ENCODE peak calls at places on chromosomes 2 and 18, in eight cellular contexts. One of them, this sample, is unnamed.

GRCh38 chr2:38590053-38590452 is 12.7 kb downstream of the HNRNPLL start:
- DNase-seq in sigmoid colon: no peak
- DNase-seq in upper lobe of left lung: no peak
- DNase-seq in NB4: peak
- DNase-seq in uterus: no peak
- DNase-seq in spleen: no peak
- DNase-seq in body of pancreas: no peak
- DNase-seq in right lobe of liver: no peak
- DNase-seq in this sample: no peak

GRCh38 chr2:133140620-133141019 is 427.6 kb downstream of the NCKAP5 start:
- DNase-seq in sigmoid colon: no peak
- DNase-seq in upper lobe of left lung: no peak
- DNase-seq in NB4: no peak
- DNase-seq in uterus: no peak
- DNase-seq in spleen: no peak
- DNase-seq in body of pancreas: no peak
- DNase-seq in right lobe of liver: no peak
- DNase-seq in this sample: no peak

GRCh38 chr18:24536326-24536725 is 75.9 kb downstream of the HRH4 start:
- DNase-seq in sigmoid colon: no peak
- DNase-seq in upper lobe of left lung: no peak
- DNase-seq in NB4: no peak
- DNase-seq in uterus: no peak
- DNase-seq in spleen: no peak
- DNase-seq in body of pancreas: no peak
- DNase-seq in right lobe of liver: no peak
- DNase-seq in this sample: no peak

GRCh38 chr18:76367168-76367785 is 127.8 kb downstream of the ZNF516 start:
- DNase-seq in sigmoid colon: peak
- DNase-seq in upper lobe of left lung: no peak
- DNase-seq in NB4: no peak
- DNase-seq in uterus: no peak
- DNase-seq in spleen: no peak
- DNase-seq in body of pancreas: no peak
- DNase-seq in right lobe of liver: no peak
- DNase-seq in this sample: no peak

GRCh38 chr2:135124924-135125886 is 73.1 kb downstream of the RAB3GAP1 start:
- DNase-seq in sigmoid colon: no peak
- DNase-seq in upper lobe of left lung: no peak
- DNase-seq in NB4: no peak
- DNase-seq in uterus: no peak
- DNase-seq in spleen: no peak
- DNase-seq in body of pancreas: no peak
- DNase-seq in right lobe of liver: no peak
- DNase-seq in this sample: no peak

GRCh38 chr2:130264501-130264900 is 66.3 kb upstream of the TUBA3E start:
- DNase-seq in sigmoid colon: no peak
- DNase-seq in upper lobe of left lung: no peak
- DNase-seq in NB4: no peak
- DNase-seq in uterus: no peak
- DNase-seq in spleen: peak
- DNase-seq in body of pancreas: no peak
- DNase-seq in right lobe of liver: no peak
- DNase-seq in this sample: no peak

GRCh38 chr2:85949280-85949679 is 60.5 kb upstream of the ST3GAL5 start:
- DNase-seq in sigmoid colon: no peak
- DNase-seq in upper lobe of left lung: no peak
- DNase-seq in NB4: no peak
- DNase-seq in uterus: no peak
- DNase-seq in spleen: no peak
- DNase-seq in body of pancreas: peak
- DNase-seq in right lobe of liver: no peak
- DNase-seq in this sample: no peak

GRCh38 chr2:237201461-237202287 is 116.0 kb downstream of the COPS8 start:
- DNase-seq in sigmoid colon: peak
- DNase-seq in upper lobe of left lung: peak
- DNase-seq in NB4: peak
- DNase-seq in uterus: peak
- DNase-seq in spleen: no peak
- DNase-seq in body of pancreas: no peak
- DNase-seq in right lobe of liver: no peak
- DNase-seq in this sample: peak

GRCh38 chr2:86342488-86342887 is 5.1 kb upstream of the REEP1 start:
- DNase-seq in sigmoid colon: no peak
- DNase-seq in upper lobe of left lung: no peak
- DNase-seq in NB4: no peak
- DNase-seq in uterus: no peak
- DNase-seq in spleen: no peak
- DNase-seq in body of pancreas: no peak
- DNase-seq in right lobe of liver: no peak
- DNase-seq in this sample: no peak

DNA sequence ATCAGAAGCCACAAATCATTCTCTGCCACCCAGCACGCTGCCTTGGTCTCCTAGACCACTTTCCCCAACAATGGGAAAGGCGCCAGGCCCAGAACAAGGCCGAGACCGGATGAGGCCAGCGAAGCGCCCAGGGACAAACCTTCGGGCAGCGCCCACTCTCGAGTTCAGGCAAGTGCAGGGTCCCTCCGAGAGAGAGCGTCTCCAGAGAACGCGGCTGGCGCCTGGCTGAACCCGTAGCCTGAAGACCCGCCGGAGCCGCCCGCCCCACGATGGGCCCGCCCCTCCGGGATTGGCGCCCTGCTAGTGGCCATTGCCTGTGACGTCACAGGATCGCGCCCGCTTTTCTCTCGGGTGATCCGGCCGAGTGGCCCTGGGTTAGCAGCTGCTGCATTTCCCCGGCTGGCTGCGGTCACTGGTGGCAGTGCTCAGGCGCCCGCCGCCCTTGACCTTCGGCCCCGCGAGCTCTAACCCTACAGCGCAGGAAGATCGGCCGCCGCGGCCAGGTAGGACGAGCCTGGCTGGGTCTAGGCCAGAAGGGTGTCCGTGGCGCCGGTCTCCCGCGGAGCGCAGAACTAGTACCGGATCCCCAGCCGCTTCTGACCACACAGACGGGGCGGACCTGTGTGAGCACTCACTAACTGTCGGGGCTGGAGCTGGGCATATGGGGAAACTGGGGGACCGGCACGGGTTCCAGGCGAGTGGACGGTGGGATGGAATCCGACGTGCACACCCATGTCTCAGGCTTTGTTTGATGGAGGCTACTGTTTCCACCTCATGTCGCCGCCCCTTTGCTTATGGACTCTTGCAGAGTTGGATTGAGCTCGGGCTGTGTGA is at the start of gene FAHD2A:
- DNase-seq in sigmoid colon: peak
- DNase-seq in upper lobe of left lung: peak
- DNase-seq in NB4: peak
- DNase-seq in uterus: peak
- DNase-seq in spleen: peak
- DNase-seq in body of pancreas: peak
- DNase-seq in right lobe of liver: peak
- DNase-seq in this sample: peak
- TF ChIP-seq POLR2A in sigmoid colon: peak
- TF ChIP-seq POLR2A in upper lobe of left lung: peak
- TF ChIP-seq POLR2A in NB4: peak
- TF ChIP-seq POLR2A in uterus: peak
- TF ChIP-seq POLR2A in spleen: no peak
- TF ChIP-seq POLR2A in body of pancreas: peak
- TF ChIP-seq POLR2A in right lobe of liver: peak
- TF ChIP-seq POLR2A in this sample: peak

DNA sequence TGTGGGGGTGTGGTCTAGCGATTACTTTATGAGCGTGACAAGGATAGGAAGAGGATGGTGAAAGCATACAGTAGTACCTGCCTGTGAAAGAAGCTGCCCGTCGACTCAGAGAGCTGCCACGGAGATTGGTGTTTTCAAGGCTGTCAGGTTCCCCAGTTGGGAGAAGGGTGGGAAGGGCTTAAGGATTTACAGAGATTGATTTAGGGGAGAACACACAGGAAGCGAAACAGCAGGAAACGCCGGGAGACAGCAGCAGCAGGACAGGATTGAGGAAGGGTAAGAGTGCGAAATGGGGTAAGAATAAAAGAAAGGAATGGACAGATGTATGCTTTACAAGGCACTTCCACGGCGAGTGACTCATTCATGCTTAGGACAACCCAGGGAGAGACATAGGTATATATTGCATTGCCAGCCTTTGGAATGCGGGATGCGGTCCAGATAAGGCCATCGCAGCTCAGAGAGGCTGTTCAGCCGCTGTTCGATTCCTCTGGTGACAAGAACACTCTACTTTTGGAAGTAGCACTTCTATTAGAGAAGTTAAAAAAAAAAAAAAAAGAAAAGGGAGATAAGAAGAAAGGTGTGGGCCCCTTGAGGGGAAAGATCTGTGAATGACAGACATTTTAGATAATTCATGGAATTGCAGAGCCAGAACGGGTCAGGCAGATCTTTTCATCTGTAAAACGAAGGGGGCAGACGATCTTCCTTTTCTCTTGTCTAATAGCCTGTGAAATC is 946 bp upstream of the NCOA1 start:
- DNase-seq in sigmoid colon: peak
- DNase-seq in upper lobe of left lung: no peak
- DNase-seq in NB4: peak
- DNase-seq in uterus: peak
- DNase-seq in spleen: no peak
- DNase-seq in body of pancreas: peak
- DNase-seq in right lobe of liver: no peak
- DNase-seq in this sample: peak
- TF ChIP-seq POLR2A in sigmoid colon: no peak
- TF ChIP-seq POLR2A in upper lobe of left lung: no peak
- TF ChIP-seq POLR2A in NB4: no peak
- TF ChIP-seq POLR2A in uterus: no peak
- TF ChIP-seq POLR2A in spleen: no peak
- TF ChIP-seq POLR2A in body of pancreas: no peak
- TF ChIP-seq POLR2A in right lobe of liver: no peak
- TF ChIP-seq POLR2A in this sample: no peak

GRCh38 chr2:102126660-102127059 is 15.9 kb upstream of the IL1R1 start:
- DNase-seq in sigmoid colon: no peak
- DNase-seq in upper lobe of left lung: no peak
- DNase-seq in NB4: no peak
- DNase-seq in uterus: no peak
- DNase-seq in spleen: no peak
- DNase-seq in body of pancreas: no peak
- DNase-seq in right lobe of liver: no peak
- DNase-seq in this sample: no peak

GRCh38 chr2:102130651-102130991 is 11.9 kb upstream of the IL1R1 start:
- DNase-seq in sigmoid colon: no peak
- DNase-seq in upper lobe of left lung: no peak
- DNase-seq in NB4: no peak
- DNase-seq in uterus: no peak
- DNase-seq in spleen: no peak
- DNase-seq in body of pancreas: no peak
- DNase-seq in right lobe of liver: no peak
- DNase-seq in this sample: no peak

GRCh38 chr2:102129956-102130650 is 12.4 kb upstream of the IL1R1 start:
- DNase-seq in sigmoid colon: no peak
- DNase-seq in upper lobe of left lung: no peak
- DNase-seq in NB4: no peak
- DNase-seq in uterus: no peak
- DNase-seq in spleen: no peak
- DNase-seq in body of pancreas: no peak
- DNase-seq in right lobe of liver: no peak
- DNase-seq in this sample: no peak

GRCh38 chr2:102131564-102131963 is 11.0 kb upstream of the IL1R1 start:
- DNase-seq in sigmoid colon: no peak
- DNase-seq in upper lobe of left lung: no peak
- DNase-seq in NB4: no peak
- DNase-seq in uterus: no peak
- DNase-seq in spleen: no peak
- DNase-seq in body of pancreas: no peak
- DNase-seq in right lobe of liver: no peak
- DNase-seq in this sample: no peak

GRCh38 chr2:102129082-102129481 is 13.5 kb upstream of the IL1R1 start:
- DNase-seq in sigmoid colon: no peak
- DNase-seq in upper lobe of left lung: no peak
- DNase-seq in NB4: no peak
- DNase-seq in uterus: no peak
- DNase-seq in spleen: no peak
- DNase-seq in body of pancreas: no peak
- DNase-seq in right lobe of liver: no peak
- DNase-seq in this sample: no peak
- TF ChIP-seq POLR2A in sigmoid colon: no peak
- TF ChIP-seq POLR2A in upper lobe of left lung: no peak
- TF ChIP-seq POLR2A in NB4: no peak
- TF ChIP-seq POLR2A in uterus: no peak
- TF ChIP-seq POLR2A in spleen: no peak
- TF ChIP-seq POLR2A in body of pancreas: no peak
- TF ChIP-seq POLR2A in right lobe of liver: no peak
- TF ChIP-seq POLR2A in this sample: no peak

DNA sequence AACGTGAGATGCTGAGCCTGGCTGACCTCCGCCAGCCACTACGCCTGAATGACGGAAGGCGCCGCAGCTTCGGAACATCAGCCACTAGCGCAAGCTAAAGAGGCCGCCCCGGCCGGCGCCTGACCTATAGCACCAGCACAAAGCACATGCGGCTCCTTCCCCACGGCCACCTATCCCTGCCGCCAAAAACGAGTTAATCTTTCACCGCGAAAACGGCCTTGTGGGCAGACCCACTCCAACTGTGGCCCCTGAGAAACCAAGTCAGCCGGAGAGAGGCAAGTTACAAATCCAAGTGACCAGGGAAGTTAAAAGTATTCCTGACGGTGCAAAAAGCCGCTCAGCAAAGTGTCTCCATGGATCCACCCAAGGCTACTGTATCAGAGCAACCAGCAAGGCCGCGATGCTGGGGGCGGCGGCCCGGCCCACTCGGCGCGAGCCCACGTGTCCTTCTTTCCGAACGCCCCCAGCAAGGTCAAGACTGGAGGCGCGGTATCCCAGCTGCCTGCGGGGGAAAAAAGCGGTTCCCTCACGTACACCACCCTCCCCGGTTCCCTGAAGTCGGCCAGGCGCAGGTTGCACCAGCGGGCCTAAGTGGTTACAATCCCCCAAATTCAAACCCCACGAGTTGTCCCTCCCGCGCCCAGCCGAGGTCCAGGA is 575 bp downstream of the HSPD1 start:
- DNase-seq in sigmoid colon: peak
- DNase-seq in upper lobe of left lung: peak
- DNase-seq in NB4: peak
- DNase-seq in uterus: peak
- DNase-seq in spleen: peak
- DNase-seq in body of pancreas: peak
- DNase-seq in right lobe of liver: peak
- DNase-seq in this sample: no peak
- TF ChIP-seq POLR2A in sigmoid colon: no peak
- TF ChIP-seq POLR2A in upper lobe of left lung: peak
- TF ChIP-seq POLR2A in NB4: no peak
- TF ChIP-seq POLR2A in uterus: peak
- TF ChIP-seq POLR2A in spleen: no peak
- TF ChIP-seq POLR2A in body of pancreas: no peak
- TF ChIP-seq POLR2A in right lobe of liver: no peak
- TF ChIP-seq POLR2A in this sample: no peak

This sample was measured in H54.